ENCODE peak calls at places on chromosomes 5 and 9, in six cellular contexts. K is GM03348; O is GM06990; T is stimulated activated CD8-positive, alpha-beta memory T cell treated with anti-CD3 and anti-CD28 coated beads, Interleukin-12 subunit alpha, Interleukin-12 subunit beta, amount 100 ng/mL, for 1 hour; C is GM10248; Q is AG09319. J is an unnamed sample.

GRCh38 chr5:66660401-66660800 is 64.2 kb downstream of the MAST4 start:
- DNase-seq in K (peak), O (no peak), T (no peak), C (no peak), Q (no peak), J (no peak)

GRCh38 chr5:132947661-132948060 is 15.8 kb downstream of the AFF4 start:
- DNase-seq in K (no peak), O (no peak), T (no peak), C (no peak), Q (no peak), J (no peak)

GRCh38 chr5:132233811-132234683 is 6.4 kb upstream of the P4HA2 start:
- DNase-seq in K (no peak), O (no peak), T (no peak), C (no peak), Q (no peak), J (no peak)

GRCh38 chr9:36970007-36970888 is 63.8 kb downstream of the PAX5 start:
- DNase-seq in K (no peak), O (no peak), T (no peak), C (no peak), Q (no peak), J (no peak)

GRCh38 chr5:90473321-90474234 is 993 bp downstream of the MBLAC2 start:
- DNase-seq in K (peak), O (no peak), T (no peak), C (peak), Q (peak), J (no peak)

GRCh38 chr5:55603947-55604346 is 69.2 kb upstream of the PLPP1 start:
- DNase-seq in K (peak), O (no peak), T (no peak), C (no peak), Q (no peak), J (no peak)

GRCh38 chr5:109567374-109568044 is 122.2 kb upstream of the MAN2A1 start:
- DNase-seq in K (peak), O (no peak), T (no peak), C (no peak), Q (no peak), J (no peak)

GRCh38 chr5:143554918-143555477 is 151.5 kb upstream of the NR3C1 start:
- DNase-seq in K (no peak), O (no peak), T (no peak), C (no peak), Q (no peak), J (no peak)

GRCh38 chr5:120502531-120502930 is 38.4 kb downstream of the PRR16 start:
- DNase-seq in K (no peak), O (no peak), T (no peak), C (no peak), Q (no peak), J (no peak)

GRCh38 chr5:178383919-178384814 is 151.6 kb upstream of the PHYKPL start:
- DNase-seq in K (no peak), O (no peak), T (no peak), C (no peak), Q (no peak), J (no peak)

J was measured in cortex of kidney.